ENCODE peak calls at places on chromosomes 2 and 18, in five cellular contexts. One of them, this sample, is unnamed.

GRCh38 chr2:151357359-151357758 is at the start of gene TNFAIP6:
- DNase-seq in SK-N-SH: peak; percentile 47
- DNase-seq in HepG2: no peak
- DNase-seq in K562: no peak
- DNase-seq in GM12878: no peak
- DNase-seq in this sample: no peak

GRCh38 chr2:158529379-158530110 is 72.8 kb downstream of the PKP4 start:
- DNase-seq in HepG2: no peak
- DNase-seq in K562: no peak
- DNase-seq in GM12878: no peak
- DNase-seq in SK-N-SH: no peak
- DNase-seq in this sample: no peak

GRCh38 chr18:26941608-26942007 is 76.1 kb upstream of the AQP4 start:
- DNase-seq in SK-N-SH: no peak
- DNase-seq in GM12878: no peak
- DNase-seq in K562: no peak
- DNase-seq in HepG2: no peak
- DNase-seq in this sample: no peak

GRCh38 chr2:25161055-25161781 is 7.2 kb downstream of the POMC start:
- DNase-seq in GM12878: no peak
- DNase-seq in K562: no peak
- DNase-seq in HepG2: no peak
- DNase-seq in SK-N-SH: no peak
- DNase-seq in this sample: peak; percentile 72

GRCh38 chr18:29378739-29379138 is 1201.8 kb upstream of the CDH2 start:
- DNase-seq in GM12878: no peak
- DNase-seq in K562: no peak
- DNase-seq in HepG2: no peak
- DNase-seq in SK-N-SH: no peak
- DNase-seq in this sample: no peak

GRCh38 chr2:100135415-100135814 is 7.0 kb downstream of the AFF3 start:
- DNase-seq in SK-N-SH: no peak
- DNase-seq in GM12878: no peak
- DNase-seq in HepG2: no peak
- DNase-seq in K562: no peak
- DNase-seq in this sample: no peak

GRCh38 chr2:237886702-237887481 is 27.5 kb downstream of the RAMP1 start:
- DNase-seq in SK-N-SH: peak; percentile 86
- DNase-seq in K562: no peak
- DNase-seq in GM12878: no peak
- DNase-seq in HepG2: no peak
- DNase-seq in this sample: no peak

GRCh38 chr2:181813963-181814565 is 77.5 kb upstream of the ITPRID2 start:
- DNase-seq in SK-N-SH: no peak
- DNase-seq in HepG2: no peak
- DNase-seq in GM12878: no peak
- DNase-seq in K562: no peak
- DNase-seq in this sample: no peak

GRCh38 chr2:15726321-15727057 is 134.8 kb downstream of the DDX1 start:
- DNase-seq in K562: no peak
- DNase-seq in HepG2: no peak
- DNase-seq in SK-N-SH: no peak
- DNase-seq in GM12878: no peak
- DNase-seq in this sample: no peak

GRCh38 chr2:17621781-17622180 is 81.3 kb downstream of the VSNL1 start:
- DNase-seq in GM12878: no peak
- DNase-seq in K562: no peak
- DNase-seq in HepG2: no peak
- DNase-seq in SK-N-SH: no peak
- DNase-seq in this sample: no peak

GRCh38 chr2:8551622-8552074 is 130.2 kb upstream of the ID2 start:
- DNase-seq in SK-N-SH: no peak
- DNase-seq in K562: no peak
- DNase-seq in GM12878: no peak
- DNase-seq in HepG2: no peak
- DNase-seq in this sample: peak; percentile 56

GRCh38 chr2:36361396-36361795 is 5.8 kb downstream of the CRIM1 start:
- DNase-seq in HepG2: no peak
- DNase-seq in GM12878: no peak
- DNase-seq in K562: no peak
- DNase-seq in SK-N-SH: no peak
- DNase-seq in this sample: no peak

DNA sequence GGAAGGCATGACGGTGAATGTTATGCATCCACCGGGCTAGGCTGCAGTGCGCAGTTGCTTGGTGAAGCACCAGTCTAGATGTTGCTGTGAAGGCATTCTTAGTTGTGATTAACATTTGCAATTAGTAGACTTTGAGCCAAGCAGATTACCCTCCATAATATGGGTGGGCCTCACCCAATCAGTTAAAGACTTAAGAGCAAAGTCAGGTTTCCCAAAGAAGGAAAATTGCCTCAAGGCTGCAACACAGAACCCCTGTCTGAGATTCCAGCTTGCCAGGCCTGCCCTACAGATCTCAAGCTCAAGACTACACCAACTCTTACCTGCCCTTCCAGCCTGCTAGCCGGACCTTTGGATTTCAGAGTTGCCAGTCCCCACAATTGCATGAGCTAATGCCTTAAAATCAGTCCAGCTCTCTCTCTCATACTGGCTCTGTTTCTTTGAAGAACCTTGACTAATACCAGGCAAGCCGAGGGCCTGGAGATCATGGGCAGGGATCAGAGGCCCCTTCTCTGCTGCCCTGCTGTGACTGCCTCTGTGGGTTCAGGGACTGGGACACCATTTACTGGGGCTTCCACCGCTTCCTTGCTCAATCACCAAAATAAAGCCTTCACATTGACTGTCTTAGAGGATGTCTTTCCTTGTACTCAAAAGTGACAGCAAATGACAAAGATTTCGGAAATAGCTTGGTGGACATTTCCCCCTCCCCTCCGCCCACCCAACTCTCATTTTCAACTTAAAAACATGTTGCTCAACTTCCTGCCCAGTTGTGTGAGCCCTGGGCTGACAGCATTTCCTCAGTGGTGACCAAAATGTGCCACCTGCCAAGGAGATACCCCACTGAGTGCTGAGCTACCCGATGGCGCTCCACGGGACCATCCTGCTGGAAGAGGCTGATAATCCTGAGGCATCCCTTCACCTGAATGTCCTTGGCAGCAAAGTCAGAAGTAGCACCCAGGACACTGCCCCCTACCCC is 86.7 kb downstream of the GALNT14 start:
- DNase-seq in GM12878: no peak
- DNase-seq in SK-N-SH: no peak
- DNase-seq in K562: no peak
- DNase-seq in HepG2: no peak
- DNase-seq in this sample: no peak
- TF ChIP-seq POLR2AphosphoS5 in GM12878: no peak
- TF ChIP-seq POLR2AphosphoS5 in SK-N-SH: no peak
- TF ChIP-seq POLR2AphosphoS5 in K562: no peak
- TF ChIP-seq POLR2AphosphoS5 in HepG2: no peak
- TF ChIP-seq POLR2AphosphoS5 in this sample: no peak

GRCh38 chr18:32929213-32929612 is 156.4 kb upstream of the KLHL14 start:
- DNase-seq in K562: no peak
- DNase-seq in HepG2: no peak
- DNase-seq in SK-N-SH: no peak
- DNase-seq in GM12878: no peak
- DNase-seq in this sample: no peak

GRCh38 chr18:32934201-32934600 is 161.4 kb upstream of the KLHL14 start:
- DNase-seq in K562: no peak
- DNase-seq in HepG2: no peak
- DNase-seq in SK-N-SH: no peak
- DNase-seq in GM12878: no peak
- DNase-seq in this sample: no peak

GRCh38 chr18:32930695-32931301 is 158.0 kb upstream of the KLHL14 start:
- DNase-seq in K562: peak; percentile 17
- DNase-seq in SK-N-SH: peak; percentile 58
- DNase-seq in GM12878: no peak
- DNase-seq in HepG2: peak; percentile 55
- DNase-seq in this sample: peak; percentile 12
- TF ChIP-seq TAF1 in K562: no peak
- TF ChIP-seq TAF1 in SK-N-SH: no peak
- TF ChIP-seq TAF1 in GM12878: no peak
- TF ChIP-seq TAF1 in HepG2: no peak
- TF ChIP-seq TAF1 in this sample: no peak

GRCh38 chr2:219290381-219291171 is 11.4 kb downstream of the DNAJB2 start:
- DNase-seq in HepG2: no peak
- DNase-seq in SK-N-SH: no peak
- DNase-seq in GM12878: no peak
- DNase-seq in K562: no peak
- DNase-seq in this sample: no peak

GRCh38 chr2:219289195-219289536 is 10.0 kb downstream of the DNAJB2 start:
- DNase-seq in HepG2: no peak
- DNase-seq in K562: no peak
- DNase-seq in SK-N-SH: no peak
- DNase-seq in GM12878: no peak
- DNase-seq in this sample: no peak

GRCh38 chr2:219291394-219291793 is 12.2 kb downstream of the DNAJB2 start:
- DNase-seq in SK-N-SH: no peak
- DNase-seq in GM12878: no peak
- DNase-seq in K562: no peak
- DNase-seq in HepG2: no peak
- DNase-seq in this sample: no peak

GRCh38 chr2:219287569-219288265 is 8.6 kb downstream of the DNAJB2 start:
- DNase-seq in K562: peak; percentile 34
- DNase-seq in SK-N-SH: no peak
- DNase-seq in HepG2: no peak
- DNase-seq in GM12878: no peak
- DNase-seq in this sample: no peak

GRCh38 chr2:219289537-219290361 is 10.6 kb downstream of the DNAJB2 start:
- DNase-seq in GM12878: no peak
- DNase-seq in K562: peak; percentile 24
- DNase-seq in SK-N-SH: no peak
- DNase-seq in HepG2: no peak
- DNase-seq in this sample: no peak
- TF ChIP-seq POLR2AphosphoS5 in GM12878: no peak
- TF ChIP-seq POLR2AphosphoS5 in K562: no peak
- TF ChIP-seq POLR2AphosphoS5 in SK-N-SH: no peak
- TF ChIP-seq POLR2AphosphoS5 in HepG2: no peak
- TF ChIP-seq POLR2AphosphoS5 in this sample: no peak

GRCh38 chr2:229085439-229085838 is 185.6 kb downstream of the PID1 start:
- DNase-seq in GM12878: no peak
- DNase-seq in SK-N-SH: no peak
- DNase-seq in HepG2: no peak
- DNase-seq in K562: no peak
- DNase-seq in this sample: no peak

GRCh38 chr2:229089806-229090205 is 181.3 kb downstream of the PID1 start:
- DNase-seq in GM12878: no peak
- DNase-seq in HepG2: no peak
- DNase-seq in SK-N-SH: no peak
- DNase-seq in K562: no peak
- DNase-seq in this sample: no peak

GRCh38 chr2:229087843-229088520 is 183.1 kb downstream of the PID1 start:
- DNase-seq in SK-N-SH: no peak
- DNase-seq in GM12878: no peak
- DNase-seq in K562: no peak
- DNase-seq in HepG2: no peak
- DNase-seq in this sample: no peak

GRCh38 chr2:229084467-229084866 is 186.6 kb downstream of the PID1 start:
- DNase-seq in K562: no peak
- DNase-seq in GM12878: no peak
- DNase-seq in SK-N-SH: no peak
- DNase-seq in HepG2: no peak
- DNase-seq in this sample: no peak

GRCh38 chr2:229087229-229087628 is 183.9 kb downstream of the PID1 start:
- DNase-seq in SK-N-SH: no peak
- DNase-seq in GM12878: no peak
- DNase-seq in HepG2: no peak
- DNase-seq in K562: no peak
- DNase-seq in this sample: no peak
- TF ChIP-seq TAF1 in SK-N-SH: no peak
- TF ChIP-seq TAF1 in GM12878: no peak
- TF ChIP-seq TAF1 in HepG2: no peak
- TF ChIP-seq TAF1 in K562: no peak
- TF ChIP-seq TAF1 in this sample: no peak

DNA sequence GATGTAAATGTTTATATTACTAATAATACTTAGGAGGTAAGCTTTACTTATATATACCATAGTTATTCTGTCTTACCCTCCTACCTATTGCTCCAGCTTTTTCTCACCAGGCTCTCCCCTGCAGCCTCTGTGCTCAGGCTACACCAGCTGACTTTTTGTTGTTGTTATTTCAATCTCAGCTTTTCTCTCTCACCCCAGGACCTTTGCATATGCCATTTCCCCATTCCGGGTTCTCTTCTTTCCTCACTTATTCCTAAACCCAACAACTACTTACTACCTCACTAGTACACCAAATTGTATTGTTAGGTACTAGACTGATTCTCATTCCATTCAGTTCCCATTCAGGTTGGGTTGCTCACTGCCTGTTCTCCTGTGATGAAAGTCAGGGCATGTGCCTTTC is 156.2 kb upstream of the BOD1L2 start:
- DNase-seq in K562: no peak
- DNase-seq in GM12878: no peak
- DNase-seq in HepG2: no peak
- DNase-seq in SK-N-SH: no peak
- DNase-seq in this sample: no peak
- TF ChIP-seq POLR2AphosphoS5 in K562: no peak
- TF ChIP-seq POLR2AphosphoS5 in GM12878: no peak
- TF ChIP-seq POLR2AphosphoS5 in HepG2: no peak
- TF ChIP-seq POLR2AphosphoS5 in SK-N-SH: no peak
- TF ChIP-seq POLR2AphosphoS5 in this sample: no peak

GRCh38 chr2:205835251-205835900 is 153.1 kb downstream of the NRP2 start:
- DNase-seq in SK-N-SH: no peak
- DNase-seq in K562: no peak
- DNase-seq in HepG2: no peak
- DNase-seq in GM12878: no peak
- DNase-seq in this sample: no peak
- TF ChIP-seq TAF1 in SK-N-SH: no peak
- TF ChIP-seq TAF1 in K562: no peak
- TF ChIP-seq TAF1 in HepG2: no peak
- TF ChIP-seq TAF1 in GM12878: no peak
- TF ChIP-seq TAF1 in this sample: no peak

GRCh38 chr2:46690825-46691224 is 211.5 kb downstream of the TMEM247 start:
- DNase-seq in HepG2: peak; percentile 42
- DNase-seq in K562: peak; percentile 29
- DNase-seq in GM12878: no peak
- DNase-seq in SK-N-SH: no peak
- DNase-seq in this sample: no peak

GRCh38 chr2:46692316-46692715 is 213.0 kb downstream of the TMEM247 start:
- DNase-seq in SK-N-SH: no peak
- DNase-seq in GM12878: no peak
- DNase-seq in HepG2: no peak
- DNase-seq in K562: no peak
- DNase-seq in this sample: no peak

GRCh38 chr2:46686811-46687210 is 207.4 kb downstream of the TMEM247 start:
- DNase-seq in HepG2: no peak
- DNase-seq in SK-N-SH: no peak
- DNase-seq in GM12878: no peak
- DNase-seq in K562: no peak
- DNase-seq in this sample: no peak

GRCh38 chr2:46695283-46695682 is 215.9 kb downstream of the TMEM247 start:
- DNase-seq in HepG2: no peak
- DNase-seq in K562: no peak
- DNase-seq in SK-N-SH: no peak
- DNase-seq in GM12878: no peak
- DNase-seq in this sample: no peak

GRCh38 chr2:46689993-46690392 is 210.6 kb downstream of the TMEM247 start:
- DNase-seq in SK-N-SH: no peak
- DNase-seq in GM12878: no peak
- DNase-seq in K562: no peak
- DNase-seq in HepG2: no peak
- DNase-seq in this sample: no peak
- TF ChIP-seq POLR2AphosphoS5 in SK-N-SH: peak; percentile 41
- TF ChIP-seq POLR2AphosphoS5 in GM12878: no peak
- TF ChIP-seq POLR2AphosphoS5 in K562: no peak
- TF ChIP-seq POLR2AphosphoS5 in HepG2: no peak
- TF ChIP-seq POLR2AphosphoS5 in this sample: no peak

This sample was measured in GM12891.